ENCODE peak calls at places on chromosomes 11 and 22, in five cellular contexts. One of them, this sample, is unnamed.

GRCh38 chr22:25060522-25061071 is 108.1 kb downstream of the KIAA1671 start:
- DNase-seq in lower lobe of right lung: no peak
- DNase-seq in A172: no peak
- DNase-seq in ACHN: no peak
- DNase-seq in naive B cell: no peak
- DNase-seq in this sample: no peak

GRCh38 chr11:102187416-102188125 is 77.3 kb downstream of the YAP1 start:
- DNase-seq in lower lobe of right lung: no peak
- DNase-seq in A172: no peak
- DNase-seq in ACHN: no peak
- DNase-seq in naive B cell: no peak
- DNase-seq in this sample: no peak

GRCh38 chr11:10412266-10412665 is 42.8 kb upstream of the AMPD3 start:
- DNase-seq in lower lobe of right lung: no peak
- DNase-seq in A172: no peak
- DNase-seq in ACHN: no peak
- DNase-seq in naive B cell: no peak
- DNase-seq in this sample: no peak

GRCh38 chr11:75812542-75813040 is 2.4 kb upstream of the UVRAG start:
- DNase-seq in lower lobe of right lung: no peak
- DNase-seq in A172: no peak
- DNase-seq in ACHN: no peak
- DNase-seq in naive B cell: no peak
- DNase-seq in this sample: peak

GRCh38 chr22:43411040-43411919 is 534 bp upstream of the MPPED1 start:
- DNase-seq in lower lobe of right lung: peak
- DNase-seq in A172: no peak
- DNase-seq in ACHN: no peak
- DNase-seq in naive B cell: no peak
- DNase-seq in this sample: no peak

GRCh38 chr11:61538636-61538961 is 30.1 kb downstream of the LRRC10B start:
- DNase-seq in lower lobe of right lung: no peak
- DNase-seq in A172: no peak
- DNase-seq in ACHN: no peak
- DNase-seq in naive B cell: no peak
- DNase-seq in this sample: no peak

GRCh38 chr11:129331217-129331616 is 44.4 kb upstream of the BARX2 start:
- DNase-seq in lower lobe of right lung: no peak
- DNase-seq in A172: no peak
- DNase-seq in ACHN: no peak
- DNase-seq in naive B cell: no peak
- DNase-seq in this sample: no peak

GRCh38 chr11:65121447-65121864 is 478 bp downstream of the FAU start:
- DNase-seq in lower lobe of right lung: no peak
- DNase-seq in A172: no peak
- DNase-seq in ACHN: no peak
- DNase-seq in naive B cell: no peak
- DNase-seq in this sample: no peak

This sample was measured in Caki2.